ENCODE peak calls at places on chromosomes 13 and 19, in nine cellular contexts. One of them, this sample, is unnamed. For H3K36me3, the result is how much of the 10 kb centered on the place peaks cover.

GRCh38 chr19:41299755-41300089 is 10.2 kb upstream of the CCDC97 start:
- DNase-seq in heart right ventricle: peak
- DNase-seq in SJCRH30: peak
- DNase-seq in right atrium auricular region: peak
- DNase-seq in mucosa of descending colon: no peak
- DNase-seq in lower lobe of right lung: peak
- DNase-seq in GM23248: peak
- DNase-seq in left lung: peak
- DNase-seq in stomach: peak
- DNase-seq in this sample: peak

GRCh38 chr19:18772620-18773587 is 18.2 kb downstream of the COMP start:
- DNase-seq in heart right ventricle: no peak
- DNase-seq in SJCRH30: peak
- DNase-seq in right atrium auricular region: no peak
- DNase-seq in mucosa of descending colon: no peak
- DNase-seq in lower lobe of right lung: no peak
- DNase-seq in GM23248: no peak
- DNase-seq in left lung: no peak
- DNase-seq in stomach: no peak
- DNase-seq in this sample: no peak

GRCh38 chr19:48713041-48713863 is 6.3 kb downstream of the MAMSTR start:
- DNase-seq in heart right ventricle: no peak
- DNase-seq in SJCRH30: no peak
- DNase-seq in right atrium auricular region: no peak
- DNase-seq in mucosa of descending colon: no peak
- DNase-seq in lower lobe of right lung: no peak
- DNase-seq in GM23248: peak
- DNase-seq in left lung: no peak
- DNase-seq in stomach: no peak
- DNase-seq in this sample: no peak

GRCh38 chr19:41244117-41244516 is 20.1 kb upstream of the HNRNPUL1 start:
- DNase-seq in heart right ventricle: no peak
- DNase-seq in SJCRH30: no peak
- DNase-seq in right atrium auricular region: no peak
- DNase-seq in mucosa of descending colon: no peak
- DNase-seq in lower lobe of right lung: no peak
- DNase-seq in GM23248: no peak
- DNase-seq in left lung: no peak
- DNase-seq in stomach: no peak
- DNase-seq in this sample: no peak

GRCh38 chr13:111513766-111514611 is 193.5 kb downstream of the TEX29 start:
- DNase-seq in heart right ventricle: no peak
- DNase-seq in SJCRH30: no peak
- DNase-seq in right atrium auricular region: peak
- DNase-seq in mucosa of descending colon: no peak
- DNase-seq in lower lobe of right lung: no peak
- DNase-seq in GM23248: no peak
- DNase-seq in left lung: no peak
- DNase-seq in stomach: no peak
- DNase-seq in this sample: no peak

GRCh38 chr19:41882568-41883462 is at the start of gene ARHGEF1:
- DNase-seq in heart right ventricle: peak
- DNase-seq in SJCRH30: peak
- DNase-seq in right atrium auricular region: no peak
- DNase-seq in mucosa of descending colon: peak
- DNase-seq in lower lobe of right lung: peak
- DNase-seq in GM23248: peak
- DNase-seq in left lung: peak
- DNase-seq in stomach: peak
- DNase-seq in this sample: peak

GRCh38 chr19:19499272-19499995 is 15.9 kb downstream of the TSSK6 start:
- DNase-seq in heart right ventricle: no peak
- DNase-seq in SJCRH30: no peak
- DNase-seq in right atrium auricular region: no peak
- DNase-seq in mucosa of descending colon: no peak
- DNase-seq in lower lobe of right lung: no peak
- DNase-seq in GM23248: no peak
- DNase-seq in left lung: no peak
- DNase-seq in stomach: no peak
- DNase-seq in this sample: no peak

GRCh38 chr13:30466358-30466714 is 600 bp upstream of the HMGB1 start:
- DNase-seq in heart right ventricle: no peak
- DNase-seq in SJCRH30: peak
- DNase-seq in right atrium auricular region: no peak
- DNase-seq in mucosa of descending colon: no peak
- DNase-seq in lower lobe of right lung: no peak
- DNase-seq in GM23248: peak
- DNase-seq in left lung: no peak
- DNase-seq in stomach: no peak
- DNase-seq in this sample: no peak

GRCh38 chr13:38674208-38674607 is 12.7 kb upstream of the FREM2 start:
- DNase-seq in heart right ventricle: no peak
- DNase-seq in SJCRH30: no peak
- DNase-seq in right atrium auricular region: no peak
- DNase-seq in mucosa of descending colon: no peak
- DNase-seq in lower lobe of right lung: no peak
- DNase-seq in GM23248: no peak
- DNase-seq in left lung: no peak
- DNase-seq in stomach: no peak
- DNase-seq in this sample: no peak

GRCh38 chr13:97141564-97142005 is 80.5 kb upstream of the MBNL2 start:
- DNase-seq in heart right ventricle: no peak
- DNase-seq in SJCRH30: peak
- DNase-seq in right atrium auricular region: peak
- DNase-seq in mucosa of descending colon: peak
- DNase-seq in lower lobe of right lung: no peak
- DNase-seq in GM23248: peak
- DNase-seq in left lung: peak
- DNase-seq in stomach: peak
- DNase-seq in this sample: no peak

GRCh38 chr19:8456064-8456463 is 11.3 kb downstream of the HNRNPM start:
- DNase-seq in heart right ventricle: no peak
- DNase-seq in SJCRH30: no peak
- DNase-seq in right atrium auricular region: no peak
- DNase-seq in mucosa of descending colon: no peak
- DNase-seq in lower lobe of right lung: no peak
- DNase-seq in GM23248: peak
- DNase-seq in left lung: no peak
- DNase-seq in stomach: no peak
- DNase-seq in this sample: peak

GRCh38 chr19:45607071-45608029 is 5.3 kb upstream of the GPR4 start:
- DNase-seq in heart right ventricle: peak
- DNase-seq in SJCRH30: peak
- DNase-seq in right atrium auricular region: peak
- DNase-seq in mucosa of descending colon: peak
- DNase-seq in lower lobe of right lung: peak
- DNase-seq in GM23248: peak
- DNase-seq in left lung: peak
- DNase-seq in stomach: peak
- DNase-seq in this sample: peak

GRCh38 chr13:24693862-24694471 is 13.8 kb downstream of the ATP12A start:
- DNase-seq in heart right ventricle: no peak
- DNase-seq in SJCRH30: peak
- DNase-seq in right atrium auricular region: no peak
- DNase-seq in mucosa of descending colon: peak
- DNase-seq in lower lobe of right lung: no peak
- DNase-seq in GM23248: peak
- DNase-seq in left lung: no peak
- DNase-seq in stomach: peak
- DNase-seq in this sample: no peak

GRCh38 chr13:93270769-93271753 is 44.5 kb downstream of the GPC6 start:
- DNase-seq in heart right ventricle: no peak
- DNase-seq in SJCRH30: no peak
- DNase-seq in right atrium auricular region: no peak
- DNase-seq in mucosa of descending colon: no peak
- DNase-seq in lower lobe of right lung: no peak
- DNase-seq in GM23248: no peak
- DNase-seq in left lung: no peak
- DNase-seq in stomach: no peak
- DNase-seq in this sample: no peak

GRCh38 chr13:75181906-75182305 is 300.1 kb downstream of the TBC1D4 start:
- DNase-seq in heart right ventricle: no peak
- DNase-seq in SJCRH30: peak
- DNase-seq in right atrium auricular region: no peak
- DNase-seq in mucosa of descending colon: no peak
- DNase-seq in lower lobe of right lung: no peak
- DNase-seq in GM23248: peak
- DNase-seq in left lung: no peak
- DNase-seq in stomach: no peak
- DNase-seq in this sample: no peak

GRCh38 chr13:47327856-47328255 is 431.0 kb upstream of the HTR2A start:
- DNase-seq in heart right ventricle: no peak
- DNase-seq in SJCRH30: no peak
- DNase-seq in right atrium auricular region: no peak
- DNase-seq in mucosa of descending colon: no peak
- DNase-seq in lower lobe of right lung: no peak
- DNase-seq in GM23248: no peak
- DNase-seq in left lung: no peak
- DNase-seq in stomach: no peak
- DNase-seq in this sample: no peak

GRCh38 chr19:38485541-38486285 is 52.2 kb downstream of the RYR1 start:
- DNase-seq in heart right ventricle: no peak
- DNase-seq in SJCRH30: no peak
- DNase-seq in right atrium auricular region: no peak
- DNase-seq in mucosa of descending colon: no peak
- DNase-seq in lower lobe of right lung: no peak
- DNase-seq in GM23248: no peak
- DNase-seq in left lung: no peak
- DNase-seq in stomach: no peak
- DNase-seq in this sample: no peak

GRCh38 chr19:18131841-18132596 is 20.9 kb upstream of the PIK3R2 start:
- DNase-seq in heart right ventricle: no peak
- DNase-seq in SJCRH30: peak
- DNase-seq in right atrium auricular region: no peak
- DNase-seq in mucosa of descending colon: no peak
- DNase-seq in lower lobe of right lung: no peak
- DNase-seq in GM23248: no peak
- DNase-seq in left lung: no peak
- DNase-seq in stomach: no peak
- DNase-seq in this sample: no peak

GRCh38 chr13:44972956-44973581 is 16.2 kb downstream of the NUFIP1 start:
- DNase-seq in heart right ventricle: no peak
- DNase-seq in SJCRH30: peak
- DNase-seq in right atrium auricular region: no peak
- DNase-seq in mucosa of descending colon: no peak
- DNase-seq in lower lobe of right lung: no peak
- DNase-seq in GM23248: peak
- DNase-seq in left lung: no peak
- DNase-seq in stomach: no peak
- DNase-seq in this sample: no peak

GRCh38 chr19:15934332-15935078 is at the start of gene CYP4F11:
- DNase-seq in heart right ventricle: peak
- DNase-seq in SJCRH30: peak
- DNase-seq in right atrium auricular region: no peak
- DNase-seq in mucosa of descending colon: peak
- DNase-seq in lower lobe of right lung: peak
- DNase-seq in GM23248: no peak
- DNase-seq in left lung: no peak
- DNase-seq in stomach: peak
- DNase-seq in this sample: peak

GRCh38 chr13:25489238-25489637 is 117.5 kb downstream of the ATP8A2 start:
- DNase-seq in heart right ventricle: no peak
- DNase-seq in SJCRH30: no peak
- DNase-seq in right atrium auricular region: no peak
- DNase-seq in mucosa of descending colon: no peak
- DNase-seq in lower lobe of right lung: no peak
- DNase-seq in GM23248: peak
- DNase-seq in left lung: no peak
- DNase-seq in stomach: no peak
- DNase-seq in this sample: no peak

GRCh38 chr13:50377726-50378270 is 362.6 kb downstream of the KCNRG start:
- DNase-seq in heart right ventricle: no peak
- DNase-seq in SJCRH30: no peak
- DNase-seq in right atrium auricular region: no peak
- DNase-seq in mucosa of descending colon: no peak
- DNase-seq in lower lobe of right lung: no peak
- DNase-seq in GM23248: no peak
- DNase-seq in left lung: no peak
- DNase-seq in stomach: no peak
- DNase-seq in this sample: no peak

GRCh38 chr13:27954406-27954851 is 14.7 kb downstream of the CDX2 start:
- DNase-seq in heart right ventricle: no peak
- DNase-seq in SJCRH30: no peak
- DNase-seq in right atrium auricular region: no peak
- DNase-seq in mucosa of descending colon: peak
- DNase-seq in lower lobe of right lung: no peak
- DNase-seq in GM23248: peak
- DNase-seq in left lung: no peak
- DNase-seq in stomach: peak
- DNase-seq in this sample: no peak
- H3K4me3 ChIP-seq in heart right ventricle: peak
- H3K4me3 ChIP-seq in SJCRH30: no peak
- H3K4me3 ChIP-seq in right atrium auricular region: peak
- H3K4me3 ChIP-seq in mucosa of descending colon: peak
- H3K4me3 ChIP-seq in lower lobe of right lung: peak
- H3K4me3 ChIP-seq in GM23248: peak
- H3K4me3 ChIP-seq in left lung: peak
- H3K4me3 ChIP-seq in stomach: peak
- H3K4me3 ChIP-seq in this sample: peak

GRCh38 chr19:2756921-2757881 is 17.4 kb upstream of the SLC39A3 start:
- DNase-seq in heart right ventricle: no peak
- DNase-seq in SJCRH30: no peak
- DNase-seq in right atrium auricular region: no peak
- DNase-seq in mucosa of descending colon: no peak
- DNase-seq in lower lobe of right lung: no peak
- DNase-seq in GM23248: no peak
- DNase-seq in left lung: no peak
- DNase-seq in stomach: no peak
- DNase-seq in this sample: no peak
- H3K36me3 ChIP-seq in heart right ventricle: half or more
- H3K36me3 ChIP-seq in SJCRH30: under half
- H3K36me3 ChIP-seq in right atrium auricular region: half or more
- H3K36me3 ChIP-seq in mucosa of descending colon: under half
- H3K36me3 ChIP-seq in lower lobe of right lung: half or more
- H3K36me3 ChIP-seq in GM23248: under half
- H3K36me3 ChIP-seq in left lung: half or more
- H3K36me3 ChIP-seq in stomach: half or more
- H3K36me3 ChIP-seq in this sample: half or more

GRCh38 chr19:12769689-12770088 is 5.7 kb downstream of the HOOK2 start:
- DNase-seq in heart right ventricle: no peak
- DNase-seq in SJCRH30: peak
- DNase-seq in right atrium auricular region: no peak
- DNase-seq in mucosa of descending colon: peak
- DNase-seq in lower lobe of right lung: peak
- DNase-seq in GM23248: no peak
- DNase-seq in left lung: peak
- DNase-seq in stomach: peak
- DNase-seq in this sample: no peak
- H3K4me3 ChIP-seq in heart right ventricle: no peak
- H3K4me3 ChIP-seq in SJCRH30: no peak
- H3K4me3 ChIP-seq in right atrium auricular region: no peak
- H3K4me3 ChIP-seq in mucosa of descending colon: no peak
- H3K4me3 ChIP-seq in lower lobe of right lung: no peak
- H3K4me3 ChIP-seq in GM23248: no peak
- H3K4me3 ChIP-seq in left lung: no peak
- H3K4me3 ChIP-seq in stomach: no peak
- H3K4me3 ChIP-seq in this sample: no peak

DNA sequence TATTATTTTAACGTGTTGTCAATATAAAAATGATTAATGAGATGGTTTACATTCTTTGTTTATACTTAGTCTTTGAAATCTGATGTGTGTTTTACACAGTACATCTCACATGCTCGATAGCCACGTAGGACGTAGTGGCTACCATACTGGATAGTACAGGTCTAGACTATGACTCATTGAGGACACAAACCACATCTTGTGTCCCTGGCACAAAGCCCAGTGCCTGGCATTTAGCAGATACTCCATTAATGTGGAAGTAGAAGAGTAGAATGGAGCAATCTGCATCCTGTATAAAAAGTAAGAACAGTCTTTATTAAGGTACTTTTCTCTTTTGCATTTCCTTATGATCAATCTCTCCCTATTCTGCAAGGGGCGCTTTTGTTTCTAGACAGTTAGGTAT is 49.0 kb upstream of the FRY start:
- DNase-seq in heart right ventricle: peak
- DNase-seq in SJCRH30: peak
- DNase-seq in right atrium auricular region: peak
- DNase-seq in mucosa of descending colon: peak
- DNase-seq in lower lobe of right lung: peak
- DNase-seq in GM23248: peak
- DNase-seq in left lung: peak
- DNase-seq in stomach: peak
- DNase-seq in this sample: peak
- H3K36me3 ChIP-seq in heart right ventricle: under half
- H3K36me3 ChIP-seq in SJCRH30: under half
- H3K36me3 ChIP-seq in right atrium auricular region: under half
- H3K36me3 ChIP-seq in mucosa of descending colon: under half
- H3K36me3 ChIP-seq in lower lobe of right lung: under half
- H3K36me3 ChIP-seq in GM23248: under half
- H3K36me3 ChIP-seq in left lung: under half
- H3K36me3 ChIP-seq in stomach: under half
- H3K36me3 ChIP-seq in this sample: under half

This sample was measured in psoas muscle.